ENCODE peak calls at places on chromosome 18, in six cellular contexts. A is T-cell; P is iris pigment epithelial cell; Z is stimulated activated CD4-positive, alpha-beta T cell treated with anti-CD3 and anti-CD28 coated beads, Interleukin-15, amount 100 ng/mL, for 1 hour; S is A549; F is lower leg skin. V is an unnamed sample.

GRCh38 chr18:67359868-67360838 is 156.4 kb downstream of the DSEL start:
- DNase-seq in Z (no peak), A (no peak), S (peak), P (peak), F (no peak), V (peak)

GRCh38 chr18:12036201-12036751 is 55.0 kb downstream of the IMPA2 start:
- DNase-seq in F (peak), S (no peak), Z (no peak), P (no peak), A (no peak), V (no peak)

GRCh38 chr18:9417081-9417841 is 58.1 kb upstream of the RALBP1 start:
- DNase-seq in S (no peak), F (no peak), Z (no peak), P (peak), A (no peak), V (no peak)

GRCh38 chr18:9987931-9988330 is 74.1 kb downstream of the VAPA start:
- DNase-seq in A (no peak), P (no peak), F (no peak), S (no peak), Z (no peak), V (no peak)

GRCh38 chr18:44682871-44683221 is 2.2 kb downstream of the SETBP1 start:
- DNase-seq in S (no peak), Z (no peak), A (no peak), P (no peak), F (no peak), V (no peak)

GRCh38 chr18:13451661-13452447 is 233.3 kb downstream of the LDLRAD4 start:
- DNase-seq in F (peak), Z (no peak), A (no peak), P (no peak), S (no peak), V (no peak)

GRCh38 chr18:7813131-7813530 is 246.0 kb downstream of the PTPRM start:
- DNase-seq in F (no peak), A (no peak), P (no peak), S (no peak), Z (no peak), V (no peak)

GRCh38 chr18:78557371-78557770 is 422.2 kb upstream of the SALL3 start:
- DNase-seq in A (no peak), S (no peak), Z (no peak), F (no peak), P (no peak), V (no peak)

GRCh38 chr18:37565985-37566478 is 434 bp upstream of the CELF4 start:
- DNase-seq in Z (no peak), A (no peak), P (peak), S (peak), F (no peak), V (no peak)

GRCh38 chr18:8689431-8689830 is 15.9 kb upstream of the MTCL1 start:
- DNase-seq in S (no peak), P (no peak), F (no peak), A (no peak), Z (no peak), V (no peak)

GRCh38 chr18:49464718-49465598 is 4.5 kb upstream of the DYM start:
- DNase-seq in S (peak), A (no peak), Z (no peak), F (no peak), P (peak), V (no peak)

GRCh38 chr18:7646174-7646886 is 79.2 kb downstream of the PTPRM start:
- DNase-seq in Z (no peak), S (peak), F (no peak), A (no peak), P (no peak), V (no peak)

GRCh38 chr18:38487521-38487920 is 921.9 kb upstream of the CELF4 start:
- DNase-seq in A (no peak), F (no peak), P (no peak), Z (no peak), S (no peak), V (no peak)

GRCh38 chr18:30992231-30992630 is 50.3 kb downstream of the DSC3 start:
- DNase-seq in P (no peak), S (no peak), Z (no peak), A (no peak), F (no peak), V (no peak)

GRCh38 chr18:45277870-45278269 is 337.4 kb upstream of the SLC14A2 start:
- DNase-seq in P (no peak), A (no peak), F (no peak), S (no peak), Z (no peak), V (no peak)

GRCh38 chr18:2549462-2549861 is 21.8 kb downstream of the METTL4 start:
- DNase-seq in P (no peak), A (no peak), S (no peak), Z (no peak), F (no peak), V (no peak)

GRCh38 chr18:32906506-32907214 is 133.8 kb upstream of the KLHL14 start:
- DNase-seq in F (no peak), S (no peak), Z (no peak), P (no peak), A (no peak), V (no peak)

GRCh38 chr18:36265035-36265434 is 32.5 kb upstream of the FHOD3 start:
- DNase-seq in S (no peak), F (no peak), P (peak), Z (no peak), A (no peak), V (no peak)

GRCh38 chr18:24000613-24001490 is 13.7 kb upstream of the TTC39C start:
- DNase-seq in P (no peak), F (no peak), A (no peak), S (no peak), Z (no peak), V (no peak)

GRCh38 chr18:63339920-63340484 is 20.4 kb upstream of the BCL2 start:
- DNase-seq in S (peak), P (peak), Z (no peak), F (no peak), A (peak), V (no peak)

V was measured in HTR-8/SVneo.